ENCODE peak calls at places on chromosome 5, in eight cellular contexts. J, O, Q, N, R, S, F and T are unnamed samples.

GRCh38 chr5:175741556-175741955 is 83.7 kb downstream of the HRH2 start:
- DNase-seq in J (no peak), O (no peak), Q (no peak), N (no peak), R (no peak), S (no peak), F (no peak), T (peak; percentile 1)

GRCh38 chr5:138770291-138770690 is 17.1 kb downstream of the CTNNA1 start:
- DNase-seq in J (no peak), O (no peak), Q (no peak), N (no peak), R (no peak), S (no peak), F (no peak), T (no peak)

GRCh38 chr5:172234031-172234430 is 40.1 kb downstream of the EFCAB9 start:
- DNase-seq in J (no peak), O (no peak), Q (no peak), N (no peak), R (no peak), S (no peak), F (no peak), T (no peak)

GRCh38 chr5:54676964-54677363 is 159.4 kb downstream of the SNX18 start:
- DNase-seq in J (no peak), O (no peak), Q (no peak), N (no peak), R (no peak), S (no peak), F (no peak), T (no peak)

GRCh38 chr5:66661149-66661548 is 65.0 kb downstream of the MAST4 start:
- DNase-seq in J (peak; percentile 87), O (no peak), Q (no peak), N (no peak), R (no peak), S (no peak), F (no peak), T (no peak)

GRCh38 chr5:139151902-139152301 is 46.3 kb downstream of the SIL1 start:
- DNase-seq in J (no peak), O (no peak), Q (peak; percentile 21), N (no peak), R (no peak), S (no peak), F (no peak), T (no peak)

GRCh38 chr5:139458580-139459407 is 3.7 kb downstream of the ECSCR start:
- DNase-seq in J (peak; percentile 94), O (peak; percentile 59), Q (no peak), N (peak; percentile 24), R (no peak), S (no peak), F (no peak), T (no peak)

GRCh38 chr5:118726891-118727290 is 261.5 kb downstream of the DTWD2 start:
- DNase-seq in J (no peak), O (no peak), Q (no peak), N (no peak), R (no peak), S (no peak), F (no peak), T (no peak)

GRCh38 chr5:6545770-6546690 is 86.8 kb downstream of the NSUN2 start:
- DNase-seq in J (peak; percentile 8), O (no peak), Q (no peak), N (no peak), R (no peak), S (no peak), F (no peak), T (no peak)

GRCh38 chr5:139745121-139745799 is 50.3 kb upstream of the PSD2 start:
- DNase-seq in J (peak; percentile 96), O (peak; percentile 39), Q (no peak), N (no peak), R (peak; percentile 29), S (no peak), F (no peak), T (peak; percentile 83)

GRCh38 chr5:151213803-151214613 is 9.9 kb downstream of the CCDC69 start:
- DNase-seq in J (peak; percentile 28), O (no peak), Q (peak; percentile 65), N (peak; percentile 97), R (no peak), S (no peak), F (peak; percentile 94), T (peak; percentile 64)
- TF ChIP-seq EZH2phosphoT487 in J (no peak), O (no peak), Q (no peak), N (no peak), R (no peak), S (no peak), F (no peak), T (no peak)

GRCh38 chr5:111127453-111128195 is 35.5 kb downstream of the WDR36 start:
- DNase-seq in J (no peak), O (peak; percentile 63), Q (peak; percentile 67), N (no peak), R (no peak), S (no peak), F (no peak), T (no peak)
- H3K27ac ChIP-seq in J (no peak overlapping the region), O (no peak overlapping the region), Q (peak overlapping the region; percentile 39), N (no peak overlapping the region), R (no peak overlapping the region), S (peak overlapping the region; percentile 25), F (no peak overlapping the region), T (no peak overlapping the region)

GRCh38 chr5:135251099-135251498 is 147.9 kb downstream of the MACROH2A1 start:
- DNase-seq in J (no peak), O (no peak), Q (no peak), N (no peak), R (no peak), S (no peak), F (no peak), T (no peak)

GRCh38 chr5:135255461-135256178 is 143.4 kb downstream of the MACROH2A1 start:
- DNase-seq in J (no peak), O (no peak), Q (no peak), N (no peak), R (no peak), S (no peak), F (no peak), T (no peak)

GRCh38 chr5:135254183-135254582 is 144.8 kb downstream of the MACROH2A1 start:
- DNase-seq in J (no peak), O (no peak), Q (no peak), N (no peak), R (no peak), S (no peak), F (no peak), T (no peak)

GRCh38 chr5:135249658-135250057 is 149.4 kb downstream of the MACROH2A1 start:
- DNase-seq in J (peak; percentile 58), O (no peak), Q (no peak), N (no peak), R (no peak), S (no peak), F (no peak), T (no peak)

GRCh38 chr5:135253601-135254165 is 145.3 kb downstream of the MACROH2A1 start:
- DNase-seq in J (no peak), O (no peak), Q (no peak), N (no peak), R (no peak), S (no peak), F (no peak), T (no peak)
- H3K9me2 ChIP-seq in J (no peaks in the 10 kb centered on the region), O (no peaks in the 10 kb centered on the region), Q (no peaks in the 10 kb centered on the region), N (no peaks in the 10 kb centered on the region), R (no peaks in the 10 kb centered on the region), S (peaks cover 2% of the 10 kb centered on the region), F (no peaks in the 10 kb centered on the region), T (no peaks in the 10 kb centered on the region)

GRCh38 chr5:82987188-82987587 is 90.0 kb downstream of the TMEM167A start:
- DNase-seq in J (no peak), O (no peak), Q (no peak), N (no peak), R (no peak), S (no peak), F (no peak), T (no peak)

GRCh38 chr5:82986404-82986803 is 90.8 kb downstream of the TMEM167A start:
- DNase-seq in J (no peak), O (no peak), Q (no peak), N (no peak), R (no peak), S (no peak), F (no peak), T (no peak)

GRCh38 chr5:82985763-82986162 is 91.4 kb downstream of the TMEM167A start:
- DNase-seq in J (no peak), O (peak; percentile 40), Q (no peak), N (no peak), R (no peak), S (no peak), F (no peak), T (no peak)

GRCh38 chr5:82991059-82991458 is 86.1 kb downstream of the TMEM167A start:
- DNase-seq in J (no peak), O (no peak), Q (no peak), N (no peak), R (no peak), S (no peak), F (no peak), T (no peak)

DNA sequence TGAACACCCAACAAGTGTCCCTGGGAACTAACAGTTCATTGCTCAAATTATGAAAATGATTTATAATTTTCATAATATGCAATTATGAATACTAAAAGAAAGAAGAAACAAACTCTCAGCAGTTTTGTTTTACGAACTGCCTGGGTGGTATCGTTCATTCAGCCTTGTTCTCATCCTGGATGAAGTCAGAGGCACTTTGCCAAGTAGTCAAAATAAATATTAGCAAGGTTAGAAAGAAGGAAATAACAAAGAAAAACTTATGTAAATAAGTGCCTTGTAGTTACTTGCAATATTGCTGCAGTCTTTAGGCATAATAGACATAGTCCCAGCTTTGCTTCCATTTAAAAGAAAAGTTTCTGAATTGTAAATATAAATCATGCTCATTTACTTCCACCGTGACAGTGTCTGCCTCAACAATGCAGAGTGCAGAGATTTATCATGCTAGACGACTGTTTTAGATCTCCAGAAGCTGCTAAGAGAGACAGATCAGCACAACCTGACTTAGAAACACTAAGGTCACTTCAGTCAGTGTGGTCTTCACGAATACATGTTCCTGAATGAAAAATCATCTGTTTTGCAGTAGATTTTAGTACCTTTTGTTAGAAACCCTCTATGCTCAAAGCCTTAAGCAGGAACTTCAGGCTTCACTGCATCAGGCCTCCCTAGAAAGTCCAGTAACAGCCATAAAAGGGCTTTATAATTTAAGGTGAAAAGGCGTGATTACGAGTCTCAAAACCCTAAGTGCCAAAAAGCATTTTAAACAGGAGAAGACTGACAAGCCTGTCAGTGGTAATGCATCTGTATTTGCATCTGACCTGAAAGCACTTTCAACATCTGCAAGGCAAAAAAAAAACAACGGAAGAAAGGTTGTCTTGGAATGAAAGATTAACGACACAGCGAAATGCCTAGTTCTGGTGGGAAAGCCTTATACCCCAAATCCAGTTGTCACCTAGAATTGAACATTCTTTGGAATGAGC is 92.1 kb downstream of the TMEM167A start:
- DNase-seq in J (no peak), O (peak; percentile 56), Q (no peak), N (no peak), R (no peak), S (no peak), F (no peak), T (no peak)
- TF ChIP-seq EZH2phosphoT487 in J (no peak), O (no peak), Q (no peak), N (no peak), R (no peak), S (no peak), F (no peak), T (no peak)

GRCh38 chr5:78511116-78511906 is 137.3 kb downstream of the LHFPL2 start:
- DNase-seq in J (no peak), O (no peak), Q (no peak), N (no peak), R (no peak), S (no peak), F (no peak), T (no peak)
- H3K27ac ChIP-seq in J (no peak overlapping the region), O (no peak overlapping the region), Q (no peak overlapping the region), N (no peak overlapping the region), R (no peak overlapping the region), S (peak overlapping the region; percentile 2), F (no peak overlapping the region), T (no peak overlapping the region)